ENCODE peak calls at places on chromosomes 5 and 9, in five cellular contexts. U, X, R, Q and V are unnamed samples.

GRCh38 chr5:112703866-112704820 is 33.5 kb upstream of the APC start:
- DNase-seq in X (peak), Q (peak), U (peak), R (no peak), V (no peak)

GRCh38 chr5:80143491-80143890 is 108.3 kb downstream of the THBS4 start:
- DNase-seq in X (no peak), Q (no peak), U (no peak), R (no peak), V (no peak)

GRCh38 chr9:96494215-96494800 is 44.3 kb downstream of the HABP4 start:
- DNase-seq in X (no peak), Q (no peak), U (no peak), R (no peak), V (no peak)

GRCh38 chr5:136082390-136083193 is 50.1 kb upstream of the SMAD5 start:
- DNase-seq in R (peak), X (peak), U (peak), Q (peak), V (peak)

GRCh38 chr5:125394661-125395280 is 648.3 kb upstream of the ZNF608 start:
- DNase-seq in U (no peak), Q (peak), R (no peak), X (no peak), V (no peak)

GRCh38 chr9:113572076-113572861 is 108.7 kb downstream of the RGS3 start:
- DNase-seq in X (no peak), R (no peak), Q (no peak), U (no peak), V (no peak)

GRCh38 chr5:109691248-109691574 is 1.5 kb downstream of the MAN2A1 start:
- DNase-seq in U (no peak), Q (no peak), X (no peak), R (no peak), V (no peak)

GRCh38 chr5:122076669-122077450 is 1.2 kb downstream of the LOX start:
- DNase-seq in U (peak), X (peak), R (peak), Q (peak), V (peak)

GRCh38 chr9:136121801-136122200 is 3.1 kb upstream of the TMEM250 start:
- DNase-seq in R (no peak), X (no peak), U (no peak), Q (no peak), V (no peak)

GRCh38 chr5:11903614-11904269 is 504 bp downstream of the CTNND2 start:
- DNase-seq in U (peak), R (peak), X (no peak), Q (no peak), V (peak)

GRCh38 chr5:135225856-135226560 is 173.0 kb downstream of the MACROH2A1 start:
- DNase-seq in R (no peak), X (no peak), Q (peak), U (no peak), V (peak)

GRCh38 chr5:39164016-39164415 is 55.3 kb downstream of the FYB1 start:
- DNase-seq in X (no peak), R (no peak), U (no peak), Q (no peak), V (no peak)

GRCh38 chr5:56161927-56162326 is 71.2 kb downstream of the ANKRD55 start:
- DNase-seq in X (no peak), R (no peak), Q (no peak), U (no peak), V (no peak)

GRCh38 chr5:78566747-78567449 is 81.7 kb downstream of the LHFPL2 start:
- DNase-seq in U (no peak), R (no peak), X (peak), Q (peak), V (no peak)

GRCh38 chr9:100671811-100672305 is 94.0 kb downstream of the CAVIN4 start:
- DNase-seq in X (no peak), Q (no peak), U (no peak), R (no peak), V (no peak)

GRCh38 chr5:142845402-142845901 is 75.3 kb downstream of the ARHGAP26 start:
- DNase-seq in Q (no peak), R (no peak), U (no peak), X (no peak), V (no peak)

GRCh38 chr5:89037090-89037489 is 154.1 kb upstream of the MEF2C start:
- DNase-seq in Q (peak), R (peak), U (no peak), X (peak), V (no peak)

GRCh38 chr5:114649878-114650277 is 288.0 kb downstream of the KCNN2 start:
- DNase-seq in X (no peak), U (no peak), Q (no peak), R (no peak), V (no peak)

GRCh38 chr5:166369817-166370216 is 1921.6 kb upstream of the WWC1 start:
- DNase-seq in U (no peak), Q (no peak), X (no peak), R (no peak), V (no peak)

GRCh38 chr9:92728831-92729734 is 35.5 kb downstream of the BICD2 start:
- DNase-seq in Q (peak), U (no peak), X (peak), R (no peak), V (peak)

GRCh38 chr5:120464627-120465280 is 654 bp downstream of the PRR16 start:
- DNase-seq in X (peak), U (peak), Q (peak), R (peak), V (peak)

GRCh38 chr5:173741729-173742431 is 125.4 kb upstream of the BOD1 start:
- DNase-seq in Q (no peak), R (no peak), X (no peak), U (no peak), V (no peak)

GRCh38 chr5:54703568-54704255 is 186.2 kb downstream of the SNX18 start:
- DNase-seq in R (no peak), U (no peak), Q (no peak), X (no peak), V (no peak)

GRCh38 chr5:82885657-82886389 is 191.4 kb downstream of the TMEM167A start:
- DNase-seq in X (peak), R (no peak), U (no peak), Q (no peak), V (no peak)

GRCh38 chr5:113250341-113250953 is 184.3 kb downstream of the TSSK1B start:
- DNase-seq in U (peak), Q (peak), R (no peak), X (peak), V (no peak)

GRCh38 chr5:52859619-52860018 is 71.9 kb downstream of the ITGA1 start:
- DNase-seq in R (no peak), X (peak), Q (peak), U (no peak), V (no peak)

GRCh38 chr5:124252094-124252750 is 494.2 kb downstream of the ZNF608 start:
- DNase-seq in X (no peak), U (no peak), R (no peak), Q (peak), V (peak)

GRCh38 chr5:75020016-75020656 is 32.2 kb downstream of the GCNT4 start:
- DNase-seq in R (no peak), U (peak), Q (no peak), X (no peak), V (no peak)

GRCh38 chr5:92758552-92758951 is 822.5 kb downstream of the NR2F1-AS1 start:
- DNase-seq in X (peak), R (no peak), Q (peak), U (no peak), V (no peak)

GRCh38 chr5:107184066-107184465 is 486.7 kb downstream of the EFNA5 start:
- DNase-seq in X (no peak), R (no peak), Q (no peak), U (no peak), V (no peak)

GRCh38 chr5:137822158-137822764 is 45.4 kb upstream of the MYOT start:
- DNase-seq in X (peak), U (peak), Q (peak), R (peak), V (peak)
- TF ChIP-seq CTCF in X (peak), U (peak), Q (peak), R (peak), V (no peak)

GRCh38 chr5:150640311-150641005 is at the start of gene SYNPO:
- DNase-seq in R (no peak), Q (peak), X (peak), U (peak), V (no peak)
- TF ChIP-seq CTCF in R (no peak), Q (no peak), X (peak), U (no peak), V (no peak)

GRCh38 chr9:130693101-130693425 is 517 bp upstream of the EXOSC2 start:
- DNase-seq in U (no peak), R (no peak), Q (no peak), X (no peak), V (no peak)

GRCh38 chr9:130694205-130694604 is 625 bp downstream of the EXOSC2 start:
- DNase-seq in Q (no peak), X (no peak), U (no peak), R (no peak), V (no peak)

GRCh38 chr9:130689937-130690700 is 3.5 kb upstream of the EXOSC2 start:
- DNase-seq in U (peak), X (peak), R (no peak), Q (peak), V (no peak)

GRCh38 chr9:130693426-130694191 is at the start of gene EXOSC2:
- DNase-seq in Q (peak), U (peak), R (peak), X (peak), V (peak)

GRCh38 chr9:130692365-130692764 is 1.2 kb upstream of the EXOSC2 start:
- DNase-seq in U (no peak), Q (no peak), R (peak), X (no peak), V (peak)
- TF ChIP-seq CTCF in U (no peak), Q (peak), R (peak), X (peak), V (peak)

GRCh38 chr5:16712178-16712577 is 95.4 kb upstream of the RETREG1 start:
- DNase-seq in Q (no peak), X (no peak), U (no peak), R (no peak), V (no peak)

GRCh38 chr5:16707869-16708192 is 91.0 kb upstream of the RETREG1 start:
- DNase-seq in X (no peak), U (no peak), R (no peak), Q (no peak), V (no peak)

GRCh38 chr5:16709691-16710420 is 93.1 kb upstream of the RETREG1 start:
- DNase-seq in X (peak), U (no peak), Q (no peak), R (no peak), V (no peak)

GRCh38 chr5:16712600-16712999 is 95.8 kb upstream of the RETREG1 start:
- DNase-seq in Q (no peak), U (no peak), R (no peak), X (peak), V (no peak)

GRCh38 chr5:16713386-16713928 is 96.7 kb upstream of the RETREG1 start:
- DNase-seq in R (peak), U (no peak), X (peak), Q (peak), V (peak)
- TF ChIP-seq CTCF in R (no peak), U (no peak), X (no peak), Q (no peak), V (no peak)

GRCh38 chr9:133342570-133342969 is 5.4 kb downstream of the MED22 start:
- DNase-seq in U (no peak), R (no peak), X (no peak), Q (no peak), V (peak)
- TF ChIP-seq CTCF in U (no peak), R (peak), X (peak), Q (peak), V (no peak)

GRCh38 chr5:168881427-168882149 is 302.4 kb upstream of the PANK3 start:
- DNase-seq in X (no peak), Q (no peak), R (peak), U (no peak), V (peak)
- TF ChIP-seq CTCF in X (no peak), Q (no peak), R (no peak), U (no peak), V (no peak)

GRCh38 chr9:129456549-129457324 is 164.2 kb downstream of the C9orf50 start:
- DNase-seq in Q (no peak), U (no peak), R (no peak), X (no peak), V (no peak)

GRCh38 chr9:129457325-129457779 is 163.5 kb downstream of the C9orf50 start:
- DNase-seq in Q (no peak), U (no peak), R (no peak), X (no peak), V (no peak)

GRCh38 chr9:129458663-129459549 is 162.0 kb downstream of the C9orf50 start:
- DNase-seq in Q (no peak), R (no peak), U (no peak), X (no peak), V (peak)

GRCh38 chr9:129459550-129460322 is 161.2 kb downstream of the C9orf50 start:
- DNase-seq in U (no peak), X (no peak), R (no peak), Q (no peak), V (no peak)

GRCh38 chr9:129458155-129458661 is 162.7 kb downstream of the C9orf50 start:
- DNase-seq in R (no peak), U (no peak), Q (no peak), X (no peak), V (no peak)
- TF ChIP-seq CTCF in R (no peak), U (no peak), Q (no peak), X (no peak), V (no peak)

GRCh38 chr5:179274321-179275315 is 70.6 kb downstream of the ADAMTS2 start:
- DNase-seq in Q (no peak), U (no peak), R (no peak), X (no peak), V (peak)
- TF ChIP-seq CTCF in Q (no peak), U (no peak), R (no peak), X (peak), V (no peak)

DNA sequence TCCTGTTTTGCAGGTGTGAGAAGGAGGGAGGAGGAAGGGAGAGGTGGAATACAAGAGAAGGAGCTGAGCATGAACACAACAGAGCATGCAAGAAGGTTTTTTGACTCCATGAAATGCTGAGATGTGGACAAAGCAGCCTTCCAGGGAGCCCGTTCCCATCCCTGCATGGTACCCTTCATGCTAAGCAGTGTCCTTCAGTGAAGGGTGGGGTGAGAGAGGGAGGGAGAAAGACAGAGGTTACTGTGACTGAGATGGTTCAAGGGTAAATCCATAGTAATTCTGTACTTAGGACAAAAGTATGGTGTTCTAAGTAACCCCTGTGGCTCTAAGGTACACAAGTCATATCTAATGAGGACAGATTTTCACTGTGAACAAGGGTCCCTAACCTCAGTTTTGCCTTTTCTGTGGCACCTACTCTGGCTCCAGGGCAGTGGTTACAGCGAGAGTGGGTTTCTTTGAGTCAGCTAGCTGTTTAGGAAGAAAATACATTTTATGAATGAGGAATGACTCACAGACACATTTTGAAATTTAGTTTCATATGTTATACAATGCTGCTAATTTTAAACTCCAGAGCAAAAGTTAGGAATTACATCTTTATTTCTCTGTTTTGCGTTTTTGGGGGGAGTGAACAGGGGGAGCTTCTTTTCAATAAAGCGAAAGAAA is 184.9 kb upstream of the SLC12A2 start:
- DNase-seq in R (no peak), Q (no peak), X (peak), U (no peak), V (no peak)
- TF ChIP-seq CTCF in R (no peak), Q (no peak), X (no peak), U (no peak), V (no peak)

GRCh38 chr5:150024241-150024984 is 23.9 kb downstream of the HMGXB3 start:
- DNase-seq in X (peak), U (no peak), R (no peak), Q (peak), V (no peak)
- TF ChIP-seq CTCF in X (peak), U (no peak), R (no peak), Q (no peak), V (no peak)